ENCODE peak calls at places on chromosomes 5 and 9, in six cellular contexts. Q, F, B, X, K and T are unnamed samples.

GRCh38 chr5:19902316-19902934 is 85.6 kb downstream of the CDH18 start:
- DNase-seq in Q (no peak), F (no peak), B (no peak), X (no peak), K (no peak), T (no peak)

GRCh38 chr9:126232461-126232860 is 94.2 kb upstream of the MVB12B start:
- DNase-seq in Q (no peak), F (no peak), B (no peak), X (no peak), K (no peak), T (no peak)

GRCh38 chr5:144028644-144029043 is 141.8 kb downstream of the YIPF5 start:
- DNase-seq in Q (no peak), F (no peak), B (no peak), X (no peak), K (no peak), T (no peak)

GRCh38 chr9:69444021-69444420 is 119.0 kb downstream of the ENTREP1 start:
- DNase-seq in Q (no peak), F (no peak), B (no peak), X (no peak), K (no peak), T (no peak)

GRCh38 chr5:21711854-21712752 is 1141.0 kb downstream of the CDH12 start:
- DNase-seq in Q (no peak), F (no peak), B (no peak), X (no peak), K (no peak), T (no peak)

GRCh38 chr5:173765030-173765644 is 123.0 kb upstream of the CPEB4 start:
- DNase-seq in Q (no peak), F (no peak), B (no peak), X (no peak), K (no peak), T (no peak)

GRCh38 chr9:93110400-93110855 is 14.4 kb downstream of the CARD19 start:
- DNase-seq in Q (no peak), F (no peak), B (no peak), X (no peak), K (no peak), T (no peak)

GRCh38 chr5:1099931-1100651 is 11.8 kb downstream of the SLC12A7 start:
- DNase-seq in Q (no peak), F (no peak), B (no peak), X (no peak), K (no peak), T (no peak)

GRCh38 chr9:128505414-128505765 is 871 bp downstream of the GLE1 start:
- DNase-seq in Q (no peak), F (no peak), B (no peak), X (no peak), K (no peak), T (no peak)

GRCh38 chr5:143886621-143887301 is 74.8 kb downstream of the HMHB1 start:
- DNase-seq in Q (no peak), F (no peak), B (no peak), X (no peak), K (no peak), T (no peak)

GRCh38 chr9:134775552-134775951 is 105.1 kb upstream of the FCN2 start:
- DNase-seq in Q (no peak), F (no peak), B (no peak), X (no peak), K (no peak), T (no peak)

GRCh38 chr9:93589688-93590087 is 13.3 kb downstream of the PHF2 start:
- DNase-seq in Q (peak), F (no peak), B (no peak), X (no peak), K (no peak), T (no peak)

GRCh38 chr5:150562832-150563231 is 54.9 kb downstream of the NDST1 start:
- DNase-seq in Q (peak), F (no peak), B (peak), X (no peak), K (no peak), T (no peak)

GRCh38 chr5:150297236-150297890 is 5.3 kb downstream of the ARSI start:
- DNase-seq in Q (no peak), F (no peak), B (no peak), X (no peak), K (no peak), T (no peak)

GRCh38 chr5:125413861-125414260 is 667.4 kb upstream of the ZNF608 start:
- DNase-seq in Q (no peak), F (no peak), B (no peak), X (no peak), K (no peak), T (no peak)

GRCh38 chr5:142734904-142735190 is 35.3 kb upstream of the ARHGAP26 start:
- DNase-seq in Q (no peak), F (no peak), B (no peak), X (no peak), K (no peak), T (no peak)

GRCh38 chr9:123952631-123953147 is 22.8 kb upstream of the DENND1A start:
- DNase-seq in Q (no peak), F (no peak), B (no peak), X (no peak), K (no peak), T (no peak)

GRCh38 chr5:91641730-91642350 is 258.7 kb upstream of the ARRDC3 start:
- DNase-seq in Q (peak), F (peak), B (no peak), X (no peak), K (no peak), T (no peak)

GRCh38 chr5:65077653-65078052 is 308.9 kb downstream of the CWC27 start:
- DNase-seq in Q (no peak), F (no peak), B (no peak), X (no peak), K (no peak), T (no peak)

GRCh38 chr5:84403773-84404172 is 19.1 kb upstream of the EDIL3 start:
- DNase-seq in Q (no peak), F (no peak), B (no peak), X (no peak), K (no peak), T (no peak)

GRCh38 chr5:38500861-38501260 is 55.6 kb downstream of the LIFR start:
- DNase-seq in Q (no peak), F (no peak), B (no peak), X (no peak), K (no peak), T (no peak)

GRCh38 chr5:80269991-80270438 is 14.2 kb upstream of the SERINC5 start:
- DNase-seq in Q (no peak), F (no peak), B (no peak), X (no peak), K (no peak), T (no peak)

GRCh38 chr5:15715535-15715934 is 215.6 kb downstream of the FBXL7 start:
- DNase-seq in Q (no peak), F (no peak), B (no peak), X (no peak), K (no peak), T (no peak)

GRCh38 chr5:99004960-99005359 is 76.2 kb upstream of the CHD1 start:
- DNase-seq in Q (no peak), F (no peak), B (peak), X (peak), K (no peak), T (no peak)

GRCh38 chr9:38112010-38112409 is 43.0 kb upstream of the SHB start:
- DNase-seq in Q (no peak), F (no peak), B (no peak), X (no peak), K (no peak), T (no peak)

GRCh38 chr5:151924564-151925395 is at the start of gene GLRA1:
- DNase-seq in Q (peak), F (peak), B (no peak), X (peak), K (peak), T (peak)

GRCh38 chr9:99579964-99580363 is 241.7 kb upstream of the NR4A3 start:
- DNase-seq in Q (no peak), F (no peak), B (no peak), X (no peak), K (no peak), T (no peak)

GRCh38 chr5:147805030-147805454 is 22.5 kb upstream of the JAKMIP2 start:
- DNase-seq in Q (no peak), F (no peak), B (no peak), X (no peak), K (no peak), T (no peak)

GRCh38 chr9:1051286-1052118 is 1.3 kb downstream of the DMRT2 start:
- DNase-seq in Q (no peak), F (no peak), B (no peak), X (no peak), K (no peak), T (no peak)

GRCh38 chr5:14209836-14210235 is 66.7 kb downstream of the TRIO start:
- DNase-seq in Q (no peak), F (no peak), B (no peak), X (no peak), K (no peak), T (no peak)

GRCh38 chr5:107831612-107832395 is 161.1 kb upstream of the EFNA5 start:
- DNase-seq in Q (no peak), F (no peak), B (no peak), X (no peak), K (no peak), T (no peak)

GRCh38 chr9:33677506-33677809 is 117.9 kb upstream of the PRSS3 start:
- DNase-seq in Q (no peak), F (no peak), B (no peak), X (no peak), K (no peak), T (no peak)

GRCh38 chr9:33677961-33678360 is 117.4 kb upstream of the PRSS3 start:
- DNase-seq in Q (no peak), F (no peak), B (no peak), X (no peak), K (no peak), T (no peak)

GRCh38 chr9:33682551-33682950 is 112.8 kb upstream of the PRSS3 start:
- DNase-seq in Q (no peak), F (no peak), B (no peak), X (no peak), K (no peak), T (no peak)

GRCh38 chr9:33676746-33677505 is 118.4 kb upstream of the PRSS3 start:
- DNase-seq in Q (no peak), F (peak), B (no peak), X (peak), K (no peak), T (peak)
- TF ChIP-seq POLR2A in Q (no peak), F (no peak), B (no peak), X (no peak), K (no peak), T (no peak)

GRCh38 chr9:90940280-90940679 is 138.7 kb downstream of the SYK start:
- DNase-seq in Q (no peak), F (no peak), B (no peak), X (no peak), K (no peak), T (no peak)

GRCh38 chr9:90941661-90942060 is 140.0 kb downstream of the SYK start:
- DNase-seq in Q (no peak), F (no peak), B (no peak), X (no peak), K (no peak), T (no peak)

GRCh38 chr9:90943341-90943740 is 141.7 kb downstream of the SYK start:
- DNase-seq in Q (no peak), F (no peak), B (no peak), X (no peak), K (no peak), T (no peak)

GRCh38 chr9:90939367-90939766 is 137.7 kb downstream of the SYK start:
- DNase-seq in Q (no peak), F (no peak), B (no peak), X (no peak), K (no peak), T (no peak)

DNA sequence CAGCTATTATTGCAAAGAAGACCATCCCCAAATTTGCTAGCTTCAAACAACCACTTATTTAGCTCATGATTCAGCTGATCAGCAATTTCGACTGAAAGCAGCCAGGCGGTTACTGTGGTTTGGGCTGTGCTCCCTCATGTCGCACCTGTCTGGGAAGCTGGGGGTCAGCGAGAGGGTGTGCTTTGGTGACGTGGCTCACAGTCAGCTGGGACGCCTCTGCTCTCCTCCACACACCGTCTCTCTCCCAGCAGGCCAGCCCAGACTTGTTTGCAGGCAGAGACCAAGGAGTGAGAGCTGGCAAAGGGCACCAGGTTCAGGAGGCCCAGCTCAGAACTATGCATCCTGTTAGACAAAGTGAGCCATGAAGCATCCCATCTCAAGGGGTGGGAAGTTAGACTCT is 140.9 kb downstream of the SYK start:
- DNase-seq in Q (no peak), F (no peak), B (peak), X (no peak), K (no peak), T (no peak)
- TF ChIP-seq TAF1 in Q (no peak), F (no peak), B (no peak), X (no peak), K (no peak), T (no peak)

GRCh38 chr9:115411993-115412452 is 294.1 kb upstream of the TNC start:
- DNase-seq in Q (no peak), F (no peak), B (no peak), X (no peak), K (no peak), T (no peak)
- TF ChIP-seq POLR2AphosphoS5 in Q (no peak), F (no peak), B (no peak), X (no peak), K (no peak), T (no peak)

GRCh38 chr5:139271201-139272027 is 22.1 kb upstream of the MATR3 start:
- DNase-seq in Q (peak), F (no peak), B (no peak), X (no peak), K (no peak), T (no peak)

GRCh38 chr5:139272471-139273321 is 20.8 kb upstream of the MATR3 start:
- DNase-seq in Q (peak), F (no peak), B (no peak), X (no peak), K (no peak), T (no peak)

GRCh38 chr5:139275536-139276297 is 17.8 kb upstream of the MATR3 start:
- DNase-seq in Q (peak), F (peak), B (no peak), X (no peak), K (no peak), T (no peak)

GRCh38 chr5:139273322-139273571 is 20.3 kb upstream of the MATR3 start:
- DNase-seq in Q (peak), F (no peak), B (no peak), X (no peak), K (no peak), T (no peak)

GRCh38 chr5:139273572-139274264 is 19.8 kb upstream of the MATR3 start:
- DNase-seq in Q (peak), F (peak), B (peak), X (peak), K (peak), T (peak)
- TF ChIP-seq POLR2A in Q (peak), F (peak), B (peak), X (peak), K (peak), T (peak)

DNA sequence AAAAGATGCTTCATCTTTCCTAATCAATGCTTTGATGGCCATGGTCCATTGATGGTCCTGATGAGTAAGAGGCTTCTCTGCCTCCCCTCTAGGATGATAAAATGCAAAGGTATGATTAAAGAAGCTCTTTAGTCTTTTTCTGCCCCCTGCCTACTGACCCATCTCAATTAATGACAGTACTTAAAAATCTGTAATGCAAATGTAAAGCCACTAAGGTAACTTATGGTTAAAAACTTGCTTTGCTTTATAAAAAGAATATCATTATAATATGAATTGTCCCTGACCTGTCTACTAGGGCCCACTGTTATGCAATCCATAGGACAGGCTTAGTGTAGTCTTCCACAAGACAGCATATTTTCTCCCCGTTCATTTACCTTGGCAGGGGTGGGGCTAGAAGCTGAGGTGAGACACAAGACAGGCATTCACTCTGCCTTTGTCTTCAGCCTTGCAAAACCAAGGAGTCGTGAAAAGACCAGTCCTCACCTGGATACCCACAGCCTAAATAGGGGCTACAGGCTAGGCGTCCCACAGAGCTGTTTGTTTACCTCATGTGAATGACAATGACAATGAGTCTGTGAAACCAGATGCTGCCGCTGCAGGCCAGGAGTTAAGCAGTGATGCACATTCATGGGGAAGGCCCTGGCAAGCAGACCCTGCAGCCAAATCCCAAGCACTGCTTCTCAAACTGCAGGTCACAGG is 60.4 kb downstream of the BNC2 start:
- DNase-seq in Q (no peak), F (no peak), B (no peak), X (no peak), K (peak), T (no peak)
- TF ChIP-seq TAF1 in Q (no peak), F (no peak), B (no peak), X (no peak), K (peak), T (no peak)

GRCh38 chr5:82364497-82364896 is 86.3 kb upstream of the RPS23 start:
- DNase-seq in Q (no peak), F (no peak), B (no peak), X (no peak), K (no peak), T (no peak)

GRCh38 chr5:82367930-82368329 is 89.8 kb upstream of the RPS23 start:
- DNase-seq in Q (no peak), F (no peak), B (no peak), X (no peak), K (no peak), T (no peak)

GRCh38 chr5:82365744-82366228 is 87.6 kb upstream of the RPS23 start:
- DNase-seq in Q (peak), F (no peak), B (no peak), X (no peak), K (no peak), T (no peak)

GRCh38 chr5:82363524-82363923 is 85.4 kb upstream of the RPS23 start:
- DNase-seq in Q (no peak), F (no peak), B (no peak), X (no peak), K (no peak), T (no peak)

DNA sequence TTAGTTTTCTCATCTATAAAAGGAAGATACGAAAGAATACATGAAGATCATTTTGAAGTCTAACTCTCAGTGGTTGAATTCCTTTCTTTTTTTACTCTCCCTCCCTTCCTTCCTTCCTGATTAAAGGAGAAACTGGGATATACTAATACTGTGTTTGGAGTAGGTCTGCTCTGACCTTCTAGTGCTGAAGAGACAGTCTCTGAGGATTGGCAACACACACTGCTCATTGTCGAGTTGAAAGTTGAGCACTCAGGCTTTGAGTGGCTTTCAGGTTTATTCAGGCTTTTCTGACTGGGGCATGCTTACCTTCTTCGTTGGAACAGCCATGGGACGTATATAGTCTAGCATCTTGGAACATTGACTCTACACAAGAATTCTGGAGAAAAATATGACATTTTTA is 86.9 kb upstream of the RPS23 start:
- DNase-seq in Q (no peak), F (no peak), B (no peak), X (no peak), K (no peak), T (no peak)
- TF ChIP-seq POLR2AphosphoS5 in Q (no peak), F (no peak), B (no peak), X (no peak), K (no peak), T (no peak)

GRCh38 chr9:7259544-7260241 is 501.9 kb downstream of the KDM4C start:
- DNase-seq in Q (no peak), F (no peak), B (no peak), X (no peak), K (no peak), T (no peak)

DNA sequence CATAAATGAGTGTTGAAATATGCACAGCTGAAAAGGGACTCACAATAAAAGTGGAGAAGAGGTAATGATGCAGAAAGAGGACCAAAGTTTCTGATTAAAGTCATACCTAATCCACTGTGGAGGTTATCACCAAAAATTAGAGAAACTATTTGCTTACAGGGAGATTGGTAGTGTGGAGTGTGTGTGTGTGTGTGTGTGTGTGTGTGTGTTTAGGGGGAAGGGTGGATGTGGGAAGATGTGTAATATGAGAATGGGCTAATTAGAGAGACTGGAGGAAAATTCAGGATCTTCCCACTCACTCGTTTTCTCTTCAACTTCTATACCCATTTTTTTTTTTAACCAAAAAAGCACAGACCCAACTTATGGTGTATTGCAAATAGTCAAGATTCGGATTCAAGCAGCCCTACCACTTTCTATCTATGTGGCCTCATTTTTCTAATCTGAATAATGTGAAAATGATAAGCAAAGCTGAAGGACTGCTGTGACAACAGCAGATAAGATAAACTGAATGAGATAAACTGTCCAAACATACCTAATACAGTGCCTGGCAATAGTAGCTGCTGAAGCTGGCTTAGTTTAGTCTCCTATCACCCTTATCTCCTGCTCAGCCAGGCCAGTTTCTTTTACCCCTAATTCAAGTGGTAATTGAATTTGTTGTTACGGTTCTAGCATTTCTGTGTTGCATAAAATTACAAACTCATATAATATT is 501.1 kb downstream of the KDM4C start:
- DNase-seq in Q (no peak), F (no peak), B (no peak), X (no peak), K (no peak), T (no peak)
- TF ChIP-seq POLR2A in Q (no peak), F (no peak), B (no peak), X (no peak), K (no peak), T (no peak)

GRCh38 chr5:31741496-31741895 is 102.6 kb downstream of the PDZD2 start:
- DNase-seq in Q (no peak), F (no peak), B (no peak), X (no peak), K (no peak), T (no peak)
- TF ChIP-seq TAF1 in Q (no peak), F (no peak), B (no peak), X (no peak), K (no peak), T (no peak)

GRCh38 chr5:88659529-88660325 is 223.3 kb downstream of the MEF2C start:
- DNase-seq in Q (no peak), F (no peak), B (no peak), X (no peak), K (no peak), T (no peak)
- TF ChIP-seq POLR2AphosphoS5 in Q (no peak), F (no peak), B (no peak), X (no peak), K (no peak), T (no peak)